ENCODE peak calls at places on chromosomes 7 and 10, in five cellular contexts. Q is suprapubic skin, I is sigmoid colon, H is HepG2, P is ovary. L is an unnamed sample.

GRCh38 chr10:80504897-80505465 is 32.7 kb upstream of the SH2D4B start:
- DNase-seq in Q (no peak), I (no peak), H (no peak), P (peak; percentile 36), L (no peak)

GRCh38 chr7:35695628-35695888 is 623 bp upstream of the HERPUD2 start:
- DNase-seq in Q (no peak), I (no peak), H (no peak), P (no peak), L (no peak)

GRCh38 chr7:103921692-103922091 is 67.8 kb downstream of the RELN start:
- DNase-seq in Q (no peak), I (no peak), H (no peak), P (no peak), L (no peak)

GRCh38 chr7:12638851-12639467 is 48.5 kb upstream of the ARL4A start:
- DNase-seq in Q (no peak), I (no peak), H (peak; percentile 43), P (no peak), L (no peak)

GRCh38 chr10:91054325-91054724 is 133.4 kb upstream of the ANKRD1 start:
- DNase-seq in Q (no peak), I (no peak), H (no peak), P (no peak), L (no peak)

GRCh38 chr7:151597541-151597940 is 77.8 kb upstream of the RHEB start:
- DNase-seq in Q (no peak), I (no peak), H (no peak), P (no peak), L (no peak)

GRCh38 chr7:50416509-50417299 is 33.4 kb downstream of the FIGNL1 start:
- DNase-seq in Q (no peak), I (no peak), H (no peak), P (no peak), L (no peak)

GRCh38 chr10:132515811-132516726 is 21.5 kb upstream of the INPP5A start:
- DNase-seq in Q (peak; percentile 76), I (peak; percentile 67), H (no peak), P (peak; percentile 60), L (no peak)

GRCh38 chr7:135317676-135318326 is 84.2 kb downstream of the STRA8 start:
- DNase-seq in Q (no peak), I (no peak), H (peak; percentile 24), P (peak; percentile 40), L (no peak)

GRCh38 chr10:92850186-92850585 is 1.9 kb downstream of the EXOC6 start:
- DNase-seq in Q (no peak), I (no peak), H (no peak), P (no peak), L (no peak)

GRCh38 chr10:18240185-18240882 is 100.1 kb downstream of the CACNB2 start:
- DNase-seq in Q (no peak), I (no peak), H (no peak), P (peak; percentile 50), L (peak; percentile 88)

GRCh38 chr10:128606041-128606440 is 479.8 kb upstream of the MKI67 start:
- DNase-seq in Q (no peak), I (no peak), H (no peak), P (no peak), L (peak; percentile 7)

DNA sequence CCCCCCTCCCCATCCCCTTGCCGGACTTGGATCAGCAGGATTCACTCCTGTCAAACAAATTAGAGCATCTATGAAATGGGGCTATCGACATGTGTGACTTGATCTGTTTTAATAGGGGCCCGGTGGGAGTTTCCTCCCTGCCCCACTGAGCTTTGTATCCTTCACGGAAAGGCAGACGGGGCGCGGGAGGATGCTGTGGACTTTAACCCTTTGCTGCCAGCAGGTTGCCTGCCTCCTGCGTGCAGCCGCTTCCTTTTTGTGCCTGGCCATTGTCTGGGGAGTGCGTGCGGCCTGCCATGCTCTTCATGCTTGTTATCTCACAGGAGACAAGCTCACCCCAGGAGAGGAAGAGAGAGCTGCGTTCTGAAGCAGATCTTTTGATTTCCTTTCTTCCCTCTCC is 512.8 kb upstream of the GALNT17 start:
- DNase-seq in Q (no peak), I (no peak), H (no peak), P (no peak), L (no peak)
- TF ChIP-seq EP300 in Q (no peak), I (no peak), H (no peak), P (no peak), L (no peak)

DNA sequence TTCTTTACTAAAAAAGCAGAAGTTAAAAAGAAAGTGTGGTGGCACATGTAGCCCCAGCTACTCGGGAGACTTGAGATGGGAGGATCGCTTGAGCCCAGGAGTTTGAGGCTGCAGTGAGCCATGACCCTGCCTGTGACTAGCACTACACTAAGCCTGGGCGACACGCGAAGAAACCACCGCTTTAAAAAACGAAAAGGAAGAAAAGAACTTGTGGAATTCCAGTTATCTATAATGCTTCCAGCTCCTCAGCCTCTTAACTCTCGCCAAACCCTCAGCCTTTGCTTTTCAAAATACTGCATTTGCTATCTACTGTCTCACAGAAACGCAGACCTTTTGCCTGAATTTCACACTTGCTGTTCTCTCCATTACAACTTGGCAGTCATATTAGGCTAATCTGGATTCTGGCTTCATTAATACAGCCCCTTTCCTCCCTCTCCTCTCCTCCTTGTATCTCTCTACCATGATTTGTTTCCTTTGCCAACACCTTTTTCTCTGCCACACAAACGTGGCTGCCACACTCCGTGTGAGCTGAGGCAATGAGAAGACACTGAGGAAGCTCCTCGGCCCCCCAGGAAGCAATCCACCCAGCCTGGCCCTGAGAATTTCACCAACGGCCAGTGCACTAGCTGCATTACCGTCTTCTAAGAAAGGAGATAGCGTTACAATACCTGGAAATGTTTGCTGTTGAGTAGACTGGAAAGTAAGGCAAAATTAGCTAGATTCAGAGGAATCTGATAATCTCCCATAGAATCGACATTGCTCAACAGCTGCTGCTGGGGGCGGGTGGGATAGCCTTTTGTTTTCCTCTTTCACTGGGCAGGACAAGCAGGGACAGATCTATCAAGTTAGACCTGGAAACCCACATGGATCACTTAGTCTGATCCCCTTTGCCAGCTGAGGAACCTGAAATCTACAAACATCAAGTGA is 37.2 kb downstream of the CALML5 start:
- DNase-seq in Q (no peak), I (no peak), H (no peak), P (no peak), L (peak; percentile 81)
- TF ChIP-seq POLR2A in Q (no peak), I (no peak), H (no peak), P (no peak), L (no peak)

GRCh38 chr7:122200888-122201287 is 56.8 kb upstream of the AASS start:
- DNase-seq in Q (no peak), I (no peak), H (no peak), P (no peak), L (no peak)

GRCh38 chr7:122203814-122204213 is 59.8 kb upstream of the AASS start:
- DNase-seq in Q (no peak), I (no peak), H (no peak), P (no peak), L (no peak)

GRCh38 chr7:122198581-122198980 is 54.5 kb upstream of the AASS start:
- DNase-seq in Q (no peak), I (no peak), H (no peak), P (no peak), L (no peak)

GRCh38 chr7:122199171-122199570 is 55.1 kb upstream of the AASS start:
- DNase-seq in Q (no peak), I (no peak), H (no peak), P (no peak), L (no peak)
- H3K27ac ChIP-seq in Q (no peak overlapping the region), I (no peak overlapping the region), H (no peak overlapping the region), P (no peak overlapping the region), L (no peak overlapping the region)

GRCh38 chr10:101817542-101818118 is 614 bp downstream of the OGA start:
- DNase-seq in Q (peak; percentile 94), I (peak; percentile 97), H (no peak), P (peak; percentile 92), L (peak; percentile 97)

GRCh38 chr10:101816913-101817541 is 1.2 kb downstream of the OGA start:
- DNase-seq in Q (no peak), I (no peak), H (no peak), P (no peak), L (no peak)

GRCh38 chr10:101818958-101819633 is 852 bp upstream of the OGA start:
- DNase-seq in Q (no peak), I (no peak), H (peak; percentile 76), P (no peak), L (no peak)

GRCh38 chr10:101816375-101816773 is 1.9 kb downstream of the OGA start:
- DNase-seq in Q (no peak), I (no peak), H (no peak), P (no peak), L (no peak)

GRCh38 chr10:101818119-101818957 is at the start of gene OGA:
- DNase-seq in Q (peak; percentile 99), I (peak; percentile 100), H (peak; percentile 99), P (peak; percentile 98), L (peak; percentile 99)
- TF ChIP-seq EP300 in Q (no peak), I (no peak), H (no peak), P (no peak), L (no peak)

GRCh38 chr7:44637788-44638594 is 31.6 kb downstream of the OGDH start:
- DNase-seq in Q (peak; percentile 87), I (peak; percentile 83), H (no peak), P (no peak), L (no peak)
- TF ChIP-seq POLR2A in Q (no peak), I (no peak), H (no peak), P (no peak), L (no peak)

GRCh38 chr10:72001026-72001380 is 36.8 kb downstream of the CHST3 start:
- DNase-seq in Q (no peak), I (peak; percentile 71), H (no peak), P (no peak), L (no peak)
- H3K27ac ChIP-seq in Q (peak overlapping the region; percentile 34), I (peak overlapping the region; percentile 75), H (no peak overlapping the region), P (peak overlapping the region; percentile 78), L (peak overlapping the region; percentile 80)

L was measured in esophagus muscularis mucosa.